ENCODE peak calls at places on chromosome 3, in five cellular contexts. One of them, this sample, is unnamed.
A peak's percentile ranks its signal among the peaks of the same experiment; 100 is the strongest.

GRCh38 chr3:59809016-59809415 is 759.2 kb upstream of the CFAP20DC start:
- DNase-seq in NCI-H1694 treated with DMSO at 0.1 percent for 48 hours: no peak
- DNase-seq in NCI-H774: no peak
- DNase-seq in GM23248: peak; percentile 34
- DNase-seq in activated CD4-positive, alpha-beta T cell treated with anti-CD3 and anti-CD28 coated beads, Interleukin-2, amount 50 U/mL, for 24 hours: no peak
- DNase-seq in this sample: peak; percentile 9

GRCh38 chr3:187709155-187709554 is 6.8 kb upstream of the RTP2 start:
- DNase-seq in NCI-H1694 treated with DMSO at 0.1 percent for 48 hours: no peak
- DNase-seq in NCI-H774: no peak
- DNase-seq in GM23248: peak; percentile 34
- DNase-seq in activated CD4-positive, alpha-beta T cell treated with anti-CD3 and anti-CD28 coated beads, Interleukin-2, amount 50 U/mL, for 24 hours: no peak
- DNase-seq in this sample: no peak

GRCh38 chr3:67635806-67636205 is 18.6 kb downstream of the SUCLG2 start:
- DNase-seq in NCI-H1694 treated with DMSO at 0.1 percent for 48 hours: no peak
- DNase-seq in NCI-H774: no peak
- DNase-seq in GM23248: peak; percentile 40
- DNase-seq in activated CD4-positive, alpha-beta T cell treated with anti-CD3 and anti-CD28 coated beads, Interleukin-2, amount 50 U/mL, for 24 hours: no peak
- DNase-seq in this sample: no peak

GRCh38 chr3:53888229-53888628 is 3.4 kb downstream of the SELENOK start:
- DNase-seq in NCI-H1694 treated with DMSO at 0.1 percent for 48 hours: no peak
- DNase-seq in NCI-H774: no peak
- DNase-seq in GM23248: no peak
- DNase-seq in activated CD4-positive, alpha-beta T cell treated with anti-CD3 and anti-CD28 coated beads, Interleukin-2, amount 50 U/mL, for 24 hours: no peak
- DNase-seq in this sample: no peak

GRCh38 chr3:112497897-112498548 is 1.2 kb downstream of the BTLA start:
- DNase-seq in NCI-H1694 treated with DMSO at 0.1 percent for 48 hours: no peak
- DNase-seq in NCI-H774: no peak
- DNase-seq in GM23248: no peak
- DNase-seq in activated CD4-positive, alpha-beta T cell treated with anti-CD3 and anti-CD28 coated beads, Interleukin-2, amount 50 U/mL, for 24 hours: no peak
- DNase-seq in this sample: no peak

GRCh38 chr3:157465741-157466140 is 29.1 kb downstream of the PTX3 start:
- DNase-seq in NCI-H1694 treated with DMSO at 0.1 percent for 48 hours: no peak
- DNase-seq in NCI-H774: no peak
- DNase-seq in GM23248: no peak
- DNase-seq in activated CD4-positive, alpha-beta T cell treated with anti-CD3 and anti-CD28 coated beads, Interleukin-2, amount 50 U/mL, for 24 hours: no peak
- DNase-seq in this sample: no peak

GRCh38 chr3:5731100-5731499 is 543.6 kb downstream of the EDEM1 start:
- DNase-seq in NCI-H1694 treated with DMSO at 0.1 percent for 48 hours: no peak
- DNase-seq in NCI-H774: no peak
- DNase-seq in GM23248: no peak
- DNase-seq in activated CD4-positive, alpha-beta T cell treated with anti-CD3 and anti-CD28 coated beads, Interleukin-2, amount 50 U/mL, for 24 hours: no peak
- DNase-seq in this sample: no peak

GRCh38 chr3:49600781-49601180 is 46.5 kb downstream of the BSN start:
- DNase-seq in NCI-H1694 treated with DMSO at 0.1 percent for 48 hours: no peak
- DNase-seq in NCI-H774: no peak
- DNase-seq in GM23248: peak; percentile 64
- DNase-seq in activated CD4-positive, alpha-beta T cell treated with anti-CD3 and anti-CD28 coated beads, Interleukin-2, amount 50 U/mL, for 24 hours: no peak
- DNase-seq in this sample: peak; percentile 18

GRCh38 chr3:51381333-51381705 is 3.8 kb upstream of the MANF start:
- DNase-seq in NCI-H1694 treated with DMSO at 0.1 percent for 48 hours: no peak
- DNase-seq in NCI-H774: no peak
- DNase-seq in GM23248: no peak
- DNase-seq in activated CD4-positive, alpha-beta T cell treated with anti-CD3 and anti-CD28 coated beads, Interleukin-2, amount 50 U/mL, for 24 hours: no peak
- DNase-seq in this sample: no peak

GRCh38 chr3:117035785-117036184 is 326.2 kb downstream of the TUSC7 start:
- DNase-seq in NCI-H1694 treated with DMSO at 0.1 percent for 48 hours: no peak
- DNase-seq in NCI-H774: no peak
- DNase-seq in GM23248: peak; percentile 33
- DNase-seq in activated CD4-positive, alpha-beta T cell treated with anti-CD3 and anti-CD28 coated beads, Interleukin-2, amount 50 U/mL, for 24 hours: no peak
- DNase-seq in this sample: peak; percentile 15

GRCh38 chr3:62597481-62597880 is 224.1 kb upstream of the FEZF2 start:
- DNase-seq in NCI-H1694 treated with DMSO at 0.1 percent for 48 hours: no peak
- DNase-seq in NCI-H774: no peak
- DNase-seq in GM23248: no peak
- DNase-seq in activated CD4-positive, alpha-beta T cell treated with anti-CD3 and anti-CD28 coated beads, Interleukin-2, amount 50 U/mL, for 24 hours: no peak
- DNase-seq in this sample: no peak

GRCh38 chr3:171284308-171285075 is 175.7 kb downstream of the TNIK start:
- DNase-seq in NCI-H1694 treated with DMSO at 0.1 percent for 48 hours: no peak
- DNase-seq in NCI-H774: no peak
- DNase-seq in GM23248: peak; percentile 98
- DNase-seq in activated CD4-positive, alpha-beta T cell treated with anti-CD3 and anti-CD28 coated beads, Interleukin-2, amount 50 U/mL, for 24 hours: peak; percentile 15
- DNase-seq in this sample: peak; percentile 89

GRCh38 chr3:124860599-124860998 is 26.6 kb downstream of the ITGB5 start:
- DNase-seq in NCI-H1694 treated with DMSO at 0.1 percent for 48 hours: no peak
- DNase-seq in NCI-H774: no peak
- DNase-seq in GM23248: peak; percentile 97
- DNase-seq in activated CD4-positive, alpha-beta T cell treated with anti-CD3 and anti-CD28 coated beads, Interleukin-2, amount 50 U/mL, for 24 hours: no peak
- DNase-seq in this sample: peak; percentile 91

GRCh38 chr3:126287536-126288181 is 69.5 kb downstream of the KLF15 start:
- DNase-seq in NCI-H1694 treated with DMSO at 0.1 percent for 48 hours: no peak
- DNase-seq in NCI-H774: no peak
- DNase-seq in GM23248: peak; percentile 84
- DNase-seq in activated CD4-positive, alpha-beta T cell treated with anti-CD3 and anti-CD28 coated beads, Interleukin-2, amount 50 U/mL, for 24 hours: no peak
- DNase-seq in this sample: peak; percentile 88

GRCh38 chr3:42699511-42699971 is 3.1 kb downstream of the HHATL start:
- DNase-seq in NCI-H1694 treated with DMSO at 0.1 percent for 48 hours: no peak
- DNase-seq in NCI-H774: no peak
- DNase-seq in GM23248: no peak
- DNase-seq in activated CD4-positive, alpha-beta T cell treated with anti-CD3 and anti-CD28 coated beads, Interleukin-2, amount 50 U/mL, for 24 hours: no peak
- DNase-seq in this sample: no peak

GRCh38 chr3:156704370-156705036 is 30.1 kb downstream of the TIPARP start:
- DNase-seq in NCI-H1694 treated with DMSO at 0.1 percent for 48 hours: no peak
- DNase-seq in NCI-H774: no peak
- DNase-seq in GM23248: no peak
- DNase-seq in activated CD4-positive, alpha-beta T cell treated with anti-CD3 and anti-CD28 coated beads, Interleukin-2, amount 50 U/mL, for 24 hours: no peak
- DNase-seq in this sample: no peak

GRCh38 chr3:57100046-57100695 is 39.7 kb downstream of the SPATA12 start:
- DNase-seq in NCI-H1694 treated with DMSO at 0.1 percent for 48 hours: peak; percentile 30
- DNase-seq in NCI-H774: peak; percentile 16
- DNase-seq in GM23248: peak; percentile 85
- DNase-seq in activated CD4-positive, alpha-beta T cell treated with anti-CD3 and anti-CD28 coated beads, Interleukin-2, amount 50 U/mL, for 24 hours: peak; percentile 61
- DNase-seq in this sample: peak; percentile 79

GRCh38 chr3:45406812-45407211 is 18.4 kb downstream of the LARS2 start:
- DNase-seq in NCI-H1694 treated with DMSO at 0.1 percent for 48 hours: peak; percentile 70
- DNase-seq in NCI-H774: no peak
- DNase-seq in GM23248: no peak
- DNase-seq in activated CD4-positive, alpha-beta T cell treated with anti-CD3 and anti-CD28 coated beads, Interleukin-2, amount 50 U/mL, for 24 hours: no peak
- DNase-seq in this sample: no peak

GRCh38 chr3:58679451-58679850 is 12.9 kb upstream of the FAM3D start:
- DNase-seq in NCI-H1694 treated with DMSO at 0.1 percent for 48 hours: no peak
- DNase-seq in NCI-H774: no peak
- DNase-seq in GM23248: no peak
- DNase-seq in activated CD4-positive, alpha-beta T cell treated with anti-CD3 and anti-CD28 coated beads, Interleukin-2, amount 50 U/mL, for 24 hours: no peak
- DNase-seq in this sample: no peak

GRCh38 chr3:68088216-68088615 is 433.8 kb upstream of the SUCLG2 start:
- DNase-seq in NCI-H1694 treated with DMSO at 0.1 percent for 48 hours: no peak
- DNase-seq in NCI-H774: no peak
- DNase-seq in GM23248: no peak
- DNase-seq in activated CD4-positive, alpha-beta T cell treated with anti-CD3 and anti-CD28 coated beads, Interleukin-2, amount 50 U/mL, for 24 hours: peak; percentile 35
- DNase-seq in this sample: no peak

GRCh38 chr3:170090601-170090981 is 52.8 kb downstream of the GPR160 start:
- DNase-seq in NCI-H1694 treated with DMSO at 0.1 percent for 48 hours: no peak
- DNase-seq in NCI-H774: no peak
- DNase-seq in GM23248: no peak
- DNase-seq in activated CD4-positive, alpha-beta T cell treated with anti-CD3 and anti-CD28 coated beads, Interleukin-2, amount 50 U/mL, for 24 hours: no peak
- DNase-seq in this sample: no peak

GRCh38 chr3:45958333-45958791 is 15.1 kb downstream of the CXCR6 start:
- DNase-seq in NCI-H1694 treated with DMSO at 0.1 percent for 48 hours: no peak
- DNase-seq in NCI-H774: no peak
- DNase-seq in GM23248: peak; percentile 95
- DNase-seq in activated CD4-positive, alpha-beta T cell treated with anti-CD3 and anti-CD28 coated beads, Interleukin-2, amount 50 U/mL, for 24 hours: no peak
- DNase-seq in this sample: peak; percentile 81

GRCh38 chr3:56862352-56863062 is 60.8 kb upstream of the ARHGEF3 start:
- DNase-seq in NCI-H1694 treated with DMSO at 0.1 percent for 48 hours: no peak
- DNase-seq in NCI-H774: no peak
- DNase-seq in GM23248: peak; percentile 84
- DNase-seq in activated CD4-positive, alpha-beta T cell treated with anti-CD3 and anti-CD28 coated beads, Interleukin-2, amount 50 U/mL, for 24 hours: peak; percentile 43
- DNase-seq in this sample: peak; percentile 53